ENCODE peak calls at places on chromosomes 5 and 9, in nine cellular contexts. V is T-cell; U is epithelial cell of esophagus; F is D341Med; H is NCI-H1105 treated with DMSO at 0.1 percent for 48 hours; I is activated naive CD4-positive, alpha-beta T cell treated with anti-CD3 and anti-CD28 coated beads for 36 hours; W is ACHN; K is EL; Y is activated T-helper 1 cell treated with Interleukin-2 at 50 U/mL for 16 hours. R is an unnamed sample.
A peak's percentile ranks its signal among the peaks of the same experiment; 100 is the strongest.

GRCh38 chr5:124720589-124720988 is 25.9 kb downstream of the ZNF608 start:
- DNase-seq in V (no peak), U (no peak), F (no peak), H (no peak), I (no peak), W (no peak), K (no peak), Y (no peak), R (no peak)

GRCh38 chr5:178295589-178295988 is 63.0 kb upstream of the PHYKPL start:
- DNase-seq in V (no peak), U (no peak), F (no peak), H (no peak), I (no peak), W (no peak), K (no peak), Y (no peak), R (no peak)

GRCh38 chr9:134076644-134077043 is 8.8 kb upstream of the BRD3 start:
- DNase-seq in V (no peak), U (no peak), F (no peak), H (no peak), I (no peak), W (no peak), K (no peak), Y (no peak), R (no peak)

GRCh38 chr5:160464466-160464797 is 42.8 kb downstream of the PTTG1 start:
- DNase-seq in V (no peak), U (no peak), F (no peak), H (no peak), I (no peak), W (no peak), K (no peak), Y (no peak), R (no peak)

GRCh38 chr5:149320791-149321330 is 24.4 kb upstream of the GRPEL2 start:
- DNase-seq in V (no peak), U (peak; percentile 93), F (peak; percentile 68), H (peak; percentile 77), I (no peak), W (peak; percentile 93), K (peak; percentile 96), Y (no peak), R (peak; percentile 58)

GRCh38 chr9:130770679-130771442 is 64.2 kb upstream of the ABL1 start:
- DNase-seq in V (no peak), U (peak; percentile 73), F (peak; percentile 64), H (peak; percentile 58), I (peak; percentile 23), W (peak; percentile 62), K (peak; percentile 74), Y (no peak), R (no peak)

GRCh38 chr5:163915481-163915961 is 410.1 kb downstream of the MAT2B start:
- DNase-seq in V (no peak), U (no peak), F (no peak), H (peak; percentile 2), I (no peak), W (no peak), K (peak; percentile 21), Y (no peak), R (no peak)

GRCh38 chr9:105051897-105052296 is 123.9 kb upstream of the ABCA1 start:
- DNase-seq in V (no peak), U (no peak), F (no peak), H (no peak), I (peak; percentile 63), W (no peak), K (no peak), Y (no peak), R (no peak)

GRCh38 chr9:95435074-95435728 is 81.6 kb downstream of the PTCH1 start:
- DNase-seq in V (no peak), U (no peak), F (no peak), H (no peak), I (no peak), W (no peak), K (no peak), Y (no peak), R (no peak)

GRCh38 chr5:128083811-128084227 is 253 bp downstream of the SLC12A2 start:
- DNase-seq in V (no peak), U (no peak), F (peak; percentile 78), H (no peak), I (no peak), W (no peak), K (no peak), Y (no peak), R (peak; percentile 61)

GRCh38 chr5:31728039-31728438 is 89.1 kb downstream of the PDZD2 start:
- DNase-seq in V (no peak), U (no peak), F (no peak), H (no peak), I (no peak), W (no peak), K (no peak), Y (no peak), R (no peak)

GRCh38 chr5:38650540-38651275 is 94.3 kb upstream of the LIFR start:
- DNase-seq in V (no peak), U (peak; percentile 46), F (no peak), H (peak; percentile 77), I (peak; percentile 18), W (peak; percentile 14), K (peak; percentile 57), Y (no peak), R (no peak)

GRCh38 chr5:16076657-16077056 is 102.9 kb downstream of the MARCHF11 start:
- DNase-seq in V (no peak), U (no peak), F (no peak), H (no peak), I (no peak), W (no peak), K (no peak), Y (no peak), R (no peak)

GRCh38 chr9:126695186-126696090 is 81.7 kb downstream of the LMX1B start:
- DNase-seq in V (no peak), U (no peak), F (no peak), H (no peak), I (no peak), W (no peak), K (no peak), Y (no peak), R (no peak)

GRCh38 chr9:4196376-4196775 is 103.5 kb downstream of the GLIS3 start:
- DNase-seq in V (no peak), U (no peak), F (no peak), H (no peak), I (no peak), W (no peak), K (peak; percentile 60), Y (no peak), R (no peak)

GRCh38 chr9:96514108-96514824 is 64.3 kb downstream of the HABP4 start:
- DNase-seq in V (no peak), U (peak; percentile 64), F (no peak), H (no peak), I (no peak), W (no peak), K (peak; percentile 52), Y (no peak), R (no peak)

GRCh38 chr9:20804476-20805253 is 120.6 kb downstream of the FOCAD start:
- DNase-seq in V (no peak), U (no peak), F (no peak), H (no peak), I (no peak), W (no peak), K (no peak), Y (no peak), R (no peak)

GRCh38 chr9:121876658-121877271 is 216.3 kb downstream of the TTLL11 start:
- DNase-seq in V (no peak), U (peak; percentile 42), F (no peak), H (no peak), I (no peak), W (peak; percentile 73), K (peak; percentile 86), Y (no peak), R (peak; percentile 90)

GRCh38 chr5:157888814-157889532 is 30.0 kb upstream of the CLINT1 start:
- DNase-seq in V (no peak), U (peak; percentile 64), F (no peak), H (no peak), I (no peak), W (no peak), K (no peak), Y (no peak), R (no peak)

GRCh38 chr5:155455791-155456514 is 442.4 kb downstream of the KIF4B start:
- DNase-seq in V (no peak), U (no peak), F (peak; percentile 43), H (no peak), I (no peak), W (no peak), K (no peak), Y (no peak), R (no peak)

GRCh38 chr9:127020526-127021078 is 101.8 kb downstream of the ANGPTL2 start:
- DNase-seq in V (no peak), U (no peak), F (no peak), H (no peak), I (no peak), W (no peak), K (no peak), Y (no peak), R (no peak)

GRCh38 chr5:162068412-162068811 is 839 bp downstream of the GABRG2 start:
- DNase-seq in V (no peak), U (peak; percentile 60), F (peak; percentile 12), H (peak; percentile 1), I (peak; percentile 12), W (peak; percentile 67), K (no peak), Y (no peak), R (peak; percentile 1)

GRCh38 chr5:58800410-58800809 is 217.5 kb downstream of the RAB3C start:
- DNase-seq in V (no peak), U (no peak), F (no peak), H (no peak), I (no peak), W (no peak), K (no peak), Y (no peak), R (no peak)

GRCh38 chr9:111891910-111892499 is 4.6 kb upstream of the UGCG start:
- DNase-seq in V (no peak), U (peak; percentile 53), F (no peak), H (no peak), I (no peak), W (no peak), K (peak; percentile 41), Y (no peak), R (no peak)

GRCh38 chr9:32351845-32352244 is 32.6 kb upstream of the ACO1 start:
- DNase-seq in V (no peak), U (peak; percentile 16), F (peak; percentile 34), H (no peak), I (no peak), W (peak; percentile 9), K (no peak), Y (no peak), R (no peak)

GRCh38 chr5:76270214-76270613 is 132.9 kb upstream of the IQGAP2 start:
- DNase-seq in V (no peak), U (peak; percentile 83), F (no peak), H (no peak), I (peak; percentile 65), W (no peak), K (no peak), Y (no peak), R (no peak)